ENCODE peak calls at places on chromosome 14, in ten cellular contexts. O is fibroblast of mammary gland, P is ovary, B is CD14-positive monocyte, D is nephron progenitor cell, V is upper lobe of right lung, E is A549, H is left ventricle myocardium inferior, Y is GM23338, Q is tibial nerve. T is an unnamed sample.
A peak's percentile ranks its signal among the peaks of the same experiment; 100 is the strongest.

GRCh38 chr14:38605193-38606114 is 349.6 kb upstream of the CLEC14A start:
- DNase-seq in O (no peak), P (no peak), B (no peak), D (no peak), V (no peak), E (no peak), H (no peak), Y (peak; percentile 36), Q (no peak), T (no peak)

GRCh38 chr14:95835331-95835730 is 41.3 kb upstream of the TUNAR start:
- DNase-seq in O (peak; percentile 4), P (no peak), B (no peak), D (no peak), V (no peak), E (no peak), H (no peak), Y (no peak), Q (no peak), T (no peak)

GRCh38 chr14:50366115-50366514 is 30.6 kb downstream of the CDKL1 start:
- DNase-seq in O (peak; percentile 45), P (no peak), B (no peak), D (no peak), V (no peak), E (no peak), H (no peak), Y (no peak), Q (no peak), T (no peak)

GRCh38 chr14:24334431-24335271 is at the start of gene ADCY4:
- DNase-seq in O (no peak), P (no peak), B (no peak), D (peak; percentile 60), V (no peak), E (no peak), H (peak; percentile 68), Y (peak; percentile 56), Q (no peak), T (no peak)

GRCh38 chr14:96931751-96932150 is 134.6 kb downstream of the VRK1 start:
- DNase-seq in O (no peak), P (no peak), B (no peak), D (no peak), V (no peak), E (no peak), H (no peak), Y (no peak), Q (no peak), T (no peak)

GRCh38 chr14:94906577-94906976 is 136.7 kb upstream of the GSC start:
- DNase-seq in O (no peak), P (no peak), B (no peak), D (no peak), V (no peak), E (no peak), H (no peak), Y (no peak), Q (no peak), T (no peak)

GRCh38 chr14:52363001-52363704 is 49.0 kb downstream of the PTGER2 start:
- DNase-seq in O (peak; percentile 35), P (no peak), B (no peak), D (no peak), V (no peak), E (no peak), H (no peak), Y (no peak), Q (no peak), T (no peak)

GRCh38 chr14:100892496-100893227 is 10.9 kb downstream of the RTL1 start:
- DNase-seq in O (no peak), P (peak; percentile 25), B (peak; percentile 24), D (no peak), V (peak; percentile 27), E (no peak), H (no peak), Y (no peak), Q (no peak), T (no peak)

GRCh38 chr14:78469947-78470346 is 299.8 kb downstream of the NRXN3 start:
- DNase-seq in O (no peak), P (no peak), B (no peak), D (no peak), V (no peak), E (no peak), H (no peak), Y (no peak), Q (no peak), T (no peak)

GRCh38 chr14:95527392-95528002 is 7.4 kb upstream of the GLRX5 start:
- DNase-seq in O (peak; percentile 88), P (no peak), B (no peak), D (peak; percentile 23), V (no peak), E (no peak), H (no peak), Y (peak; percentile 66), Q (peak; percentile 91), T (no peak)

GRCh38 chr14:53626771-53627170 is 329.9 kb downstream of the BMP4 start:
- DNase-seq in O (no peak), P (no peak), B (no peak), D (no peak), V (no peak), E (no peak), H (no peak), Y (no peak), Q (no peak), T (no peak)

GRCh38 chr14:99793213-99794155 is at the start of gene EML1:
- DNase-seq in O (peak; percentile 68), P (peak; percentile 90), B (no peak), D (peak; percentile 94), V (peak; percentile 92), E (peak; percentile 88), H (peak; percentile 82), Y (peak; percentile 88), Q (peak; percentile 65), T (peak; percentile 89)

GRCh38 chr14:77580964-77581505 is 35.4 kb downstream of the SPTLC2 start:
- DNase-seq in O (peak; percentile 83), P (no peak), B (no peak), D (no peak), V (no peak), E (no peak), H (no peak), Y (no peak), Q (no peak), T (no peak)

GRCh38 chr14:44151120-44151519 is 356.0 kb downstream of the FSCB start:
- DNase-seq in O (no peak), P (no peak), B (no peak), D (no peak), V (no peak), E (no peak), H (no peak), Y (no peak), Q (no peak), T (no peak)

GRCh38 chr14:73935666-73936065 is 14.2 kb downstream of the FAM161B start:
- DNase-seq in O (peak; percentile 18), P (no peak), B (no peak), D (no peak), V (no peak), E (peak; percentile 75), H (no peak), Y (peak; percentile 51), Q (no peak), T (no peak)

GRCh38 chr14:36553650-36554260 is 28.7 kb downstream of the NKX2-8 start:
- DNase-seq in O (peak; percentile 54), P (no peak), B (no peak), D (peak; percentile 20), V (no peak), E (peak; percentile 29), H (no peak), Y (peak; percentile 77), Q (peak; percentile 16), T (no peak)

GRCh38 chr14:69989622-69990021 is 110.4 kb downstream of the SMOC1 start:
- DNase-seq in O (no peak), P (no peak), B (no peak), D (no peak), V (no peak), E (no peak), H (no peak), Y (no peak), Q (no peak), T (no peak)

GRCh38 chr14:53855574-53855973 is 101.1 kb downstream of the BMP4 start:
- DNase-seq in O (no peak), P (no peak), B (no peak), D (no peak), V (no peak), E (no peak), H (no peak), Y (no peak), Q (no peak), T (no peak)

GRCh38 chr14:31239673-31240072 is 32.1 kb upstream of the HECTD1 start:
- DNase-seq in O (no peak), P (no peak), B (no peak), D (no peak), V (peak; percentile 90), E (no peak), H (no peak), Y (no peak), Q (no peak), T (no peak)

GRCh38 chr14:38357557-38357956 is 101.7 kb upstream of the CLEC14A start:
- DNase-seq in O (peak; percentile 88), P (no peak), B (no peak), D (no peak), V (no peak), E (no peak), H (no peak), Y (no peak), Q (no peak), T (no peak)

GRCh38 chr14:88551094-88551870 is 3.5 kb downstream of the PTPN21 start:
- DNase-seq in O (peak; percentile 85), P (peak; percentile 89), B (peak; percentile 56), D (peak; percentile 74), V (peak; percentile 90), E (peak; percentile 91), H (peak; percentile 76), Y (peak; percentile 93), Q (peak; percentile 73), T (peak; percentile 59)

GRCh38 chr14:55721353-55721752 is 141.3 kb downstream of the KTN1 start:
- DNase-seq in O (peak; percentile 94), P (no peak), B (no peak), D (no peak), V (no peak), E (no peak), H (no peak), Y (no peak), Q (no peak), T (no peak)
- TF ChIP-seq CTCF in O (peak; percentile 6), P (no peak), B (no peak), D (no peak), V (no peak), E (no peak), H (no peak), Y (no peak), Q (no peak), T (no peak)

GRCh38 chr14:93114713-93115068 is 1.0 kb downstream of the ITPK1 start:
- DNase-seq in O (no peak), P (peak; percentile 61), B (no peak), D (peak; percentile 35), V (no peak), E (no peak), H (peak; percentile 32), Y (peak; percentile 33), Q (no peak), T (no peak)
- TF ChIP-seq CTCF in O (no peak), P (no peak), B (no peak), D (no peak), V (peak; percentile 3), E (no peak), H (peak; percentile 16), Y (no peak), Q (no peak), T (no peak)

GRCh38 chr14:64937821-64938193 is 4.7 kb downstream of the GPX2 start:
- DNase-seq in O (peak; percentile 15), P (no peak), B (no peak), D (no peak), V (no peak), E (peak; percentile 29), H (no peak), Y (no peak), Q (no peak), T (no peak)
- TF ChIP-seq CTCF in O (peak; percentile 20), P (no peak), B (no peak), D (no peak), V (peak; percentile 26), E (peak; percentile 49), H (peak; percentile 49), Y (peak; percentile 33), Q (peak; percentile 23), T (peak; percentile 31)

GRCh38 chr14:68408680-68409079 is 384.2 kb downstream of the ZFP36L1 start:
- DNase-seq in O (peak; percentile 79), P (no peak), B (no peak), D (no peak), V (no peak), E (no peak), H (no peak), Y (no peak), Q (no peak), T (no peak)
- TF ChIP-seq CTCF in O (peak; percentile 38), P (no peak), B (no peak), D (no peak), V (no peak), E (no peak), H (no peak), Y (no peak), Q (no peak), T (peak; percentile 9)